ENCODE peak calls at places on chromosome 13, in ten cellular contexts. G is stimulated activated CD8-positive, alpha-beta memory T cell treated with anti-CD3 and anti-CD28 coated beads, Interleukin-7, amount 100 ng/mL, for 1 hour; T is cardiac fibroblast; V is HEK293T; F is amygdala; N is mucosa of gallbladder; O is foreskin keratinocyte; J is LHCN-M2; P is choroid plexus epithelial cell; X is iPS-NIHi11. M is an unnamed sample.

GRCh38 chr13:80382576-80382975 is 41.6 kb upstream of the SPRY2 start:
- DNase-seq in V (no peak), O (no peak), J (peak), P (no peak), N (no peak), X (no peak), F (no peak), T (no peak), G (no peak), M (no peak)

GRCh38 chr13:80706164-80706471 is 365.2 kb upstream of the SPRY2 start:
- DNase-seq in O (no peak), J (no peak), V (no peak), F (no peak), G (no peak), X (no peak), N (no peak), P (no peak), T (no peak), M (no peak)

GRCh38 chr13:95784161-95784880 is 107.4 kb downstream of the DNAJC3 start:
- DNase-seq in T (peak), N (no peak), G (no peak), O (peak), F (no peak), X (no peak), P (peak), J (peak), V (no peak), M (peak)

GRCh38 chr13:47175172-47175806 is 278.4 kb upstream of the HTR2A start:
- DNase-seq in X (no peak), V (no peak), G (no peak), J (peak), O (peak), P (peak), F (no peak), N (no peak), T (peak), M (peak)

GRCh38 chr13:109436841-109437240 is 349.5 kb downstream of the IRS2 start:
- DNase-seq in J (peak), F (no peak), V (no peak), O (peak), T (peak), N (no peak), G (no peak), X (no peak), P (no peak), M (no peak)

GRCh38 chr13:48626726-48627451 is 26.8 kb upstream of the CYSLTR2 start:
- DNase-seq in G (no peak), V (no peak), T (no peak), O (no peak), F (no peak), X (no peak), P (peak), N (no peak), J (no peak), M (no peak)

GRCh38 chr13:91659583-91660415 is 261.4 kb downstream of the GPC5 start:
- DNase-seq in P (no peak), T (no peak), O (peak), J (no peak), F (no peak), V (no peak), G (no peak), X (no peak), N (no peak), M (no peak)

GRCh38 chr13:52128714-52129700 is at the start of gene NEK5:
- DNase-seq in P (peak), X (peak), T (peak), N (peak), F (peak), G (no peak), O (peak), J (peak), V (peak), M (peak)

GRCh38 chr13:112733112-112733511 is 43.3 kb downstream of the ATP11A start:
- DNase-seq in X (peak), V (no peak), G (no peak), J (no peak), N (no peak), T (no peak), F (no peak), O (no peak), P (no peak), M (no peak)

GRCh38 chr13:51923983-51924539 is 62.3 kb downstream of the CCDC70 start:
- DNase-seq in N (no peak), V (peak), G (no peak), P (no peak), J (no peak), F (no peak), O (no peak), X (peak), T (no peak), M (no peak)

GRCh38 chr13:98450012-98450411 is 126.9 kb downstream of the STK24 start:
- DNase-seq in O (no peak), J (no peak), T (no peak), V (no peak), P (no peak), X (no peak), N (no peak), F (no peak), G (no peak), M (no peak)

M was measured in hepatic stellate cell.